ENCODE peak calls at places on chromosomes 12 and 14, in five cellular contexts. D is CD8-positive, alpha-beta T cell; R is cardiac muscle cell; O is AG04450; H is AG09319. C is an unnamed sample.

GRCh38 chr14:93086441-93087055 is 29.2 kb downstream of the ITPK1 start:
- DNase-seq in D (no peak), R (no peak), O (no peak), H (no peak), C (no peak)

GRCh38 chr12:127450822-127451221 is 816.1 kb upstream of the TMEM132C start:
- DNase-seq in D (no peak), R (no peak), O (no peak), H (no peak), C (no peak)

GRCh38 chr12:67091678-67092077 is 177.5 kb upstream of the CAND1 start:
- DNase-seq in D (no peak), R (no peak), O (no peak), H (no peak), C (no peak)

GRCh38 chr12:79614730-79615129 is 76.0 kb downstream of the PAWR start:
- DNase-seq in D (no peak), R (no peak), O (no peak), H (no peak), C (no peak)

GRCh38 chr12:2691340-2692111 is 103.2 kb upstream of the FKBP4 start:
- DNase-seq in D (no peak), R (peak), O (no peak), H (no peak), C (no peak)

GRCh38 chr12:7907009-7907408 is 29.0 kb downstream of the SLC2A3 start:
- DNase-seq in D (no peak), R (peak), O (no peak), H (no peak), C (peak)

GRCh38 chr14:24110060-24110459 is 4.5 kb upstream of the DCAF11 start:
- DNase-seq in D (no peak), R (no peak), O (no peak), H (no peak), C (no peak)

GRCh38 chr12:116143883-116144266 is 133.6 kb downstream of the MED13L start:
- DNase-seq in D (no peak), R (peak), O (no peak), H (no peak), C (no peak)

GRCh38 chr12:3303410-3304136 is 187.4 kb upstream of the PRMT8 start:
- DNase-seq in D (no peak), R (no peak), O (no peak), H (no peak), C (no peak)

GRCh38 chr12:131052891-131053290 is 99.2 kb downstream of the ADGRD1 start:
- DNase-seq in D (no peak), R (no peak), O (no peak), H (no peak), C (no peak)

GRCh38 chr14:89184952-89185351 is 232.1 kb downstream of the FOXN3 start:
- DNase-seq in D (no peak), R (no peak), O (no peak), H (no peak), C (no peak)

GRCh38 chr12:98198261-98198982 is 317.0 kb upstream of the TMPO start:
- DNase-seq in D (no peak), R (no peak), O (no peak), H (no peak), C (no peak)

GRCh38 chr12:54412786-54413185 is 6.3 kb downstream of the ITGA5 start:
- DNase-seq in D (no peak), R (no peak), O (no peak), H (no peak), C (no peak)

GRCh38 chr12:114984641-114985041 is 300.7 kb upstream of the TBX3 start:
- DNase-seq in D (no peak), R (no peak), O (no peak), H (no peak), C (no peak)

GRCh38 chr14:88129306-88130056 is 124.5 kb downstream of the GPR65 start:
- DNase-seq in D (no peak), R (peak), O (no peak), H (no peak), C (no peak)
- TF ChIP-seq CTCF in D (no peak), R (peak), O (no peak), H (no peak), C (no peak)

GRCh38 chr12:93377252-93377542 is 528 bp upstream of the NUDT4 start:
- DNase-seq in D (no peak), R (no peak), O (no peak), H (no peak), C (no peak)

GRCh38 chr12:93378373-93379310 is 917 bp downstream of the NUDT4 start:
- DNase-seq in D (peak), R (peak), O (peak), H (peak), C (no peak)

GRCh38 chr12:93381183-93381975 is 3.7 kb downstream of the NUDT4 start:
- DNase-seq in D (no peak), R (no peak), O (no peak), H (no peak), C (no peak)

GRCh38 chr12:93379432-93380308 is 1.9 kb downstream of the NUDT4 start:
- DNase-seq in D (no peak), R (peak), O (no peak), H (no peak), C (no peak)

DNA sequence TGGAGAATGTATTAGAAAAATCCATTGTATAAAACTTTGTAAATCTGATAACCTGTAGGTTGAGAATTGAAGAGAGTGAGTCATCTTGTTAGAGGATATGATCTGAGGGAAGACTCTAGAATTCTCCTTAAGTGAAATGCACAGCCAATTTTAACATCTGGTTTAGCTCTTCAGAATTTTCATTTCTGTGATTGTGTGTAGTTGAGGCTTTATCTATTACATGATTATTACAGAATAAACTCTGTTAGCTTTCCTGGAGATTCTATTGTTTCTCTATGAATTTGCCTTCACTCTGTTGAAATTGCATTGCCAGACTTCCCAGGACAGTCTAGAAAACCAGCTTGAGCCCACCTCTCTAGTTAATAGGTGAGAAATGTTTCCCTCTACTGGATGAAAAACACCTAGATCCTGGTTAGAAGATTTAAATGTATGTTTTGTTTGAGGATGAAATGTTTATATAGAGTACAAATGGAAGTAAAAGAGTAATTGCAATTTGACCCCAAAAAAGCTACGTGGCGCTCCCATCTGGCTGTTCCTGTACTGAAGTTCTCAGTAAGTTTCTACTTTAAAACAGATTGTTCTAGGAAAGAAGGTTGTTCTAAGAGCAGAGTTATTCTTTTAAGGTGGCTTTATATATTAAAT is 2.9 kb downstream of the NUDT4 start:
- DNase-seq in D (no peak), R (peak), O (no peak), H (no peak), C (no peak)
- TF ChIP-seq CTCF in D (no peak), R (peak), O (peak), H (peak), C (peak)

GRCh38 chr14:72098202-72098601 is 166.0 kb downstream of the RGS6 start:
- DNase-seq in D (no peak), R (no peak), O (no peak), H (no peak), C (no peak)

DNA sequence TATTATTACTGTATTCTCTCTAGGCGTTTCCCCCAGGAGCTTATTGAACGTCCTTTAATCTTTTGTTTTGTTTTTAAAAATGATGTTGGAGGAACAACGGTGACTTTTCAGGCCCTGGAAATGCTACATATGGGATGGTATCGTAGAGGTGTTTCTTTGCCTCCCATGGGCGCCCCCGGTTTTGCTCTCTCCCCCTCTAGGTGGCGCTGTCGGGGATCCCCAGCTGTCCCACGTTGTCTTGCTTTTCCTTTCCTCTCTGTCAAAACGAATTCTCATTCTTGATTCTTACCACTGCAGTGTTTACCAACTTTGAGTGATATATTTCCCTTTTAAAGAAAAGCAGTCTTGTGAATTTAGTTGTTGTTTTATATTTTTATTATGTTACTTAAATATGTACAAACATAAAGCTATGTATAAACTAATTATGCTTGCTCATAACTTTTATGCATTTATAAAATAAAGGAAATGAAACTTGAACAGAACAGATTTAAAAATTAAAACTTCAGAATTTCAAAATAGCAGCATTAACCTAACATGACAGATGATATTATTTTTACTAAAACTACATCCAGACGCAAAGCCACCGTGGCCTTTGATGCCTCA is 171.9 kb downstream of the RGS6 start:
- DNase-seq in D (no peak), R (no peak), O (no peak), H (no peak), C (no peak)
- TF ChIP-seq CTCF in D (peak), R (no peak), O (peak), H (no peak), C (peak)

DNA sequence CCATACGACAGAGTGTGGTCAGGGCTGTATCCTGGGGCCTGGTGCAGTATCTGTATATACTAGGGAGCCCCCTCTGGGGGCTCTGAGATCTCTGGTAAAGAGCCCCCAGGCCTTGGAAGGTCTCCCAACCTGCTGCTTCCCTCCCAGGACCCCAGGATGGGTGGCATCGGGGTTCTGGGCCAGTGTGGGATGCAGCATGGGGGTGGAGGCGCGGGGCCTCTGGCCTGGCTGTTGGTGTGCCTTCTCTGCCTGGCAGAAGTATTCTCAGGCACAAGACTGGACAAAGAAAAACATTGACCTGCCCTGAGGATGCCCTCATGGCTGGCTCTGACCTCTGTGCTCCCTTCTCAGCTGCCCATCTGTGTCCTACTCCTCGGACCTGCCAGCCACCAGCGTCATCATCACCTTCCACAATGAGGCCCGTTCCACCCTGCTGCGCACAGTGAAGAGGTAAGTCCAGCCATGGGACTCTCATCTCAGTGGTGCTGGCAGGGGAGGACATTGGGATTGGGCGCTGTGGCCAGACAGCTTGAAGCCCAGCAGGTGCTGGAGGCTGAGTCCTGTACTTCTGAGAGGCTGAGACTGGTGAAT is 64.5 kb downstream of the GALNT16 start:
- DNase-seq in D (no peak), R (no peak), O (no peak), H (no peak), C (no peak)
- TF ChIP-seq CTCF in D (no peak), R (no peak), O (no peak), H (no peak), C (no peak)

C was measured in epithelial cell of proximal tubule.